ENCODE peak calls at places on chromosome 22, in five cellular contexts. D, C, R, S and Z are unnamed samples.

GRCh38 chr22:23074451-23074850 is 4.1 kb downstream of the GNAZ start:
- DNase-seq in S (no peak), D (no peak), C (no peak), R (no peak), Z (no peak)

GRCh38 chr22:20095521-20095920 is 15.5 kb downstream of the DGCR8 start:
- DNase-seq in D (no peak), R (no peak), S (no peak), C (no peak), Z (no peak)

GRCh38 chr22:29121124-29121523 is 48.3 kb downstream of the KREMEN1 start:
- DNase-seq in S (no peak), C (peak; percentile 59), R (no peak), D (no peak), Z (no peak)

GRCh38 chr22:50201191-50202129 is 649 bp downstream of the SELENOO start:
- DNase-seq in S (no peak), D (no peak), C (no peak), R (no peak), Z (no peak)

GRCh38 chr22:44347098-44347497 is 34.3 kb upstream of the SHISAL1 start:
- DNase-seq in R (no peak), S (no peak), D (no peak), C (no peak), Z (peak; percentile 17)

GRCh38 chr22:20446383-20446970 is 8.9 kb upstream of the SCARF2 start:
- DNase-seq in S (no peak), D (no peak), C (no peak), R (no peak), Z (no peak)

GRCh38 chr22:36734171-36735058 is 30.9 kb upstream of the CACNG2 start:
- DNase-seq in C (peak; percentile 54), S (no peak), D (no peak), R (no peak), Z (no peak)

GRCh38 chr22:38706101-38706884 is 549 bp downstream of the GTPBP1 start:
- DNase-seq in R (peak; percentile 32), S (peak; percentile 27), C (peak; percentile 36), D (peak; percentile 36), Z (peak; percentile 92)

GRCh38 chr22:43007519-43008102 is 7.3 kb downstream of the PACSIN2 start:
- DNase-seq in R (no peak), D (no peak), C (peak; percentile 64), S (no peak), Z (peak; percentile 84)

GRCh38 chr22:17172172-17172833 is 13.2 kb upstream of the HDHD5 start:
- DNase-seq in D (peak; percentile 38), S (no peak), C (no peak), R (no peak), Z (no peak)

GRCh38 chr22:25064894-25065560 is 112.5 kb downstream of the KIAA1671 start:
- DNase-seq in S (no peak), R (no peak), D (no peak), C (peak; percentile 24), Z (no peak)

GRCh38 chr22:46538816-46539163 is 1.4 kb upstream of the CELSR1 start:
- DNase-seq in S (no peak), C (peak; percentile 55), R (no peak), D (no peak), Z (peak; percentile 62)

GRCh38 chr22:29255064-29255621 is 12.6 kb downstream of the RHBDD3 start:
- DNase-seq in C (no peak), D (no peak), R (no peak), S (no peak), Z (no peak)

GRCh38 chr22:22547226-22547625 is 11.8 kb downstream of the PRAME start:
- DNase-seq in D (no peak), C (no peak), S (no peak), R (no peak), Z (no peak)

GRCh38 chr22:43624144-43624998 is 187.7 kb downstream of the EFCAB6 start:
- DNase-seq in C (no peak), D (no peak), S (no peak), R (no peak), Z (no peak)

GRCh38 chr22:22394589-22394988 is 114.0 kb downstream of the ZNF280B start:
- DNase-seq in C (no peak), R (no peak), D (no peak), S (no peak), Z (no peak)

GRCh38 chr22:29481265-29482000 is 1.4 kb downstream of the NEFH start:
- DNase-seq in D (peak; percentile 62), C (no peak), S (no peak), R (no peak), Z (no peak)

GRCh38 chr22:20299736-20300136 is 20.1 kb downstream of the DGCR6L start:
- DNase-seq in S (no peak), D (no peak), C (no peak), R (no peak), Z (peak; percentile 86)

GRCh38 chr22:36538529-36538928 is 9.6 kb upstream of the EIF3D start:
- DNase-seq in S (no peak), D (no peak), R (no peak), C (no peak), Z (no peak)

GRCh38 chr22:32985899-32986772 is 72.0 kb downstream of the SYN3 start:
- DNase-seq in D (peak; percentile 82), R (peak; percentile 81), S (no peak), C (peak; percentile 86), Z (peak; percentile 51)

GRCh38 chr22:47084226-47084625 is 321.8 kb downstream of the TBC1D22A start:
- DNase-seq in C (no peak), D (no peak), R (no peak), S (no peak), Z (no peak)

GRCh38 chr22:42214625-42215415 is 55.6 kb downstream of the TCF20 start:
- DNase-seq in S (no peak), R (no peak), C (no peak), D (no peak), Z (no peak)

GRCh38 chr22:30079952-30080533 is at the start of gene HORMAD2:
- DNase-seq in D (no peak), R (no peak), C (no peak), S (no peak), Z (peak; percentile 82)